ENCODE peak calls at places on chromosomes 6 and 20, in five cellular contexts. V is HCEC 1CT, R is HuH-7, G is cardiac muscle cell, L is sigmoid colon. W is an unnamed sample.

GRCh38 chr6:117906905-117907599 is at the start of gene SLC35F1:
- DNase-seq in V (no peak), R (no peak), G (peak; percentile 34), L (no peak), W (no peak)

GRCh38 chr6:130864344-130864743 is 37.1 kb downstream of the SMLR1 start:
- DNase-seq in V (no peak), R (peak; percentile 26), G (no peak), L (no peak), W (no peak)

GRCh38 chr6:2862712-2863174 is 21.1 kb upstream of the SERPINB1 start:
- DNase-seq in V (no peak), R (no peak), G (no peak), L (no peak), W (no peak)

GRCh38 chr20:48621256-48622078 is 206.3 kb downstream of the PREX1 start:
- DNase-seq in V (peak; percentile 25), R (no peak), G (peak; percentile 7), L (no peak), W (no peak)

GRCh38 chr6:43935921-43936320 is 165.9 kb downstream of the VEGFA start:
- DNase-seq in V (no peak), R (no peak), G (no peak), L (peak; percentile 13), W (no peak)

GRCh38 chr20:63499333-63499969 is 568 bp upstream of the EEF1A2 start:
- DNase-seq in V (no peak), R (no peak), G (no peak), L (peak; percentile 58), W (no peak)

GRCh38 chr20:4109587-4109986 is 94.2 kb upstream of the RNF24 start:
- DNase-seq in V (no peak), R (no peak), G (no peak), L (no peak), W (no peak)

GRCh38 chr6:47633141-47633540 is 65.2 kb upstream of the ADGRF4 start:
- DNase-seq in V (peak; percentile 30), R (no peak), G (peak; percentile 20), L (no peak), W (no peak)

GRCh38 chr6:33683576-33684427 is 27.7 kb downstream of the UQCC2 start:
- DNase-seq in V (no peak), R (no peak), G (no peak), L (no peak), W (no peak)

GRCh38 chr20:23419995-23420901 is 1.0 kb downstream of the NAPB start:
- DNase-seq in V (peak; percentile 58), R (peak; percentile 46), G (peak; percentile 65), L (peak; percentile 76), W (peak; percentile 20)

GRCh38 chr6:139882234-139882633 is 507.8 kb upstream of the CITED2 start:
- DNase-seq in V (peak; percentile 26), R (no peak), G (peak; percentile 39), L (no peak), W (no peak)

GRCh38 chr6:4778086-4778485 is 1.9 kb downstream of the CDYL start:
- DNase-seq in V (no peak), R (no peak), G (no peak), L (no peak), W (no peak)

GRCh38 chr20:62362991-62363919 is 3.9 kb downstream of the LAMA5 start:
- DNase-seq in V (no peak), R (no peak), G (no peak), L (peak; percentile 90), W (no peak)

GRCh38 chr20:25685276-25686080 is 11.2 kb downstream of the ZNF337 start:
- DNase-seq in V (no peak), R (no peak), G (no peak), L (no peak), W (no peak)

GRCh38 chr6:18533793-18534192 is 146.6 kb downstream of the RNF144B start:
- DNase-seq in V (no peak), R (no peak), G (no peak), L (no peak), W (no peak)

GRCh38 chr6:148401581-148401980 is 58.9 kb downstream of the SASH1 start:
- DNase-seq in V (no peak), R (no peak), G (no peak), L (no peak), W (no peak)

GRCh38 chr6:141401168-141401567 is 731.6 kb upstream of the GJE1 start:
- DNase-seq in V (peak; percentile 9), R (no peak), G (peak; percentile 69), L (no peak), W (no peak)

GRCh38 chr6:158353851-158354508 is 41.7 kb downstream of the TULP4 start:
- DNase-seq in V (no peak), R (no peak), G (peak; percentile 24), L (no peak), W (no peak)

GRCh38 chr6:131065112-131065823 is 2.2 kb upstream of the EPB41L2 start:
- DNase-seq in V (no peak), R (no peak), G (no peak), L (no peak), W (no peak)

GRCh38 chr20:48360338-48360698 is 467.5 kb downstream of the PREX1 start:
- DNase-seq in V (no peak), R (no peak), G (no peak), L (no peak), W (no peak)

GRCh38 chr6:108510461-108511319 is 50.0 kb upstream of the FOXO3 start:
- DNase-seq in V (peak; percentile 29), R (no peak), G (no peak), L (no peak), W (no peak)

GRCh38 chr6:25556516-25556915 is 95.5 kb upstream of the SCGN start:
- DNase-seq in V (peak; percentile 56), R (peak; percentile 20), G (peak; percentile 85), L (peak; percentile 79), W (peak; percentile 81)

GRCh38 chr6:4673861-4674260 is 102.3 kb upstream of the CDYL start:
- DNase-seq in V (no peak), R (no peak), G (no peak), L (no peak), W (no peak)

GRCh38 chr6:436308-437041 is 44.9 kb downstream of the IRF4 start:
- DNase-seq in V (no peak), R (no peak), G (peak; percentile 3), L (no peak), W (no peak)

GRCh38 chr6:47413752-47414516 is 63.7 kb upstream of the CD2AP start:
- DNase-seq in V (peak; percentile 64), R (no peak), G (peak; percentile 83), L (no peak), W (peak; percentile 89)

W was measured in AML-193.